ENCODE peak calls at places on chromosomes 4 and X, in seven cellular contexts. D, J, M, Z, F, I and L are unnamed samples.

GRCh38 chr4:142405021-142405991 is 440.8 kb downstream of the INPP4B start:
- DNase-seq in D (peak), J (peak), M (peak), Z (peak), F (peak), I (peak), L (peak)

GRCh38 chrX:9342581-9343051 is 122.2 kb upstream of the TBL1X start:
- DNase-seq in D (peak), J (peak), M (peak), Z (peak), F (peak), I (peak), L (peak)

GRCh38 chr4:83241132-83241531 is 43.5 kb downstream of the COQ2 start:
- DNase-seq in D (no peak), J (no peak), M (no peak), Z (no peak), F (no peak), I (no peak), L (no peak)

GRCh38 chr4:26028793-26029511 is 114.9 kb downstream of the SMIM20 start:
- DNase-seq in D (peak), J (peak), M (peak), Z (peak), F (peak), I (peak), L (peak)

GRCh38 chr4:164731827-164732474 is 22.0 kb upstream of the SMIM31 start:
- DNase-seq in D (peak), J (peak), M (no peak), Z (peak), F (peak), I (peak), L (peak)

GRCh38 chr4:48341776-48342558 is 638 bp downstream of the SLAIN2 start:
- DNase-seq in D (peak), J (peak), M (peak), Z (peak), F (peak), I (no peak), L (peak)

GRCh38 chr4:173386751-173387150 is 12.2 kb downstream of the SCRG1 start:
- DNase-seq in D (no peak), J (no peak), M (no peak), Z (no peak), F (no peak), I (no peak), L (no peak)

GRCh38 chr4:150126201-150126879 is 48.1 kb downstream of the DCLK2 start:
- DNase-seq in D (peak), J (no peak), M (no peak), Z (no peak), F (no peak), I (no peak), L (no peak)

GRCh38 chrX:150525061-150525919 is 43.1 kb upstream of the MTM1 start:
- DNase-seq in D (no peak), J (no peak), M (no peak), Z (no peak), F (no peak), I (no peak), L (no peak)